ENCODE peak calls at places on chromosomes 7 and 10, in eight cellular contexts. U is WTC11, I is cardiac fibroblast, E is dorsolateral prefrontal cortex, S is endothelial cell of umbilical vein, J is PC-3, K is HCT116, Y is GM13977. Q is an unnamed sample.

GRCh38 chr10:53403688-53404087 is 631.1 kb upstream of the MBL2 start:
- DNase-seq in U (no peak), I (no peak), E (peak; percentile 79), S (peak; percentile 96), J (peak; percentile 37), K (no peak), Y (no peak), Q (no peak)

GRCh38 chr10:13560597-13560996 is 26.2 kb upstream of the PRPF18 start:
- DNase-seq in U (no peak), I (peak; percentile 12), E (no peak), S (no peak), J (peak; percentile 45), K (no peak), Y (no peak), Q (no peak)

GRCh38 chr7:156746891-156747290 is 106.3 kb downstream of the RNF32 start:
- DNase-seq in U (no peak), I (no peak), E (no peak), S (no peak), J (no peak), K (no peak), Y (no peak), Q (no peak)

GRCh38 chr7:80584778-80585177 is 53.7 kb upstream of the CD36 start:
- DNase-seq in U (no peak), I (peak; percentile 78), E (no peak), S (no peak), J (peak; percentile 16), K (no peak), Y (no peak), Q (no peak)

GRCh38 chr7:39979406-39980073 is 29.5 kb downstream of the CDK13 start:
- DNase-seq in U (no peak), I (no peak), E (no peak), S (no peak), J (no peak), K (no peak), Y (no peak), Q (no peak)

GRCh38 chr10:11874568-11875182 is 51.5 kb downstream of the PROSER2 start:
- DNase-seq in U (peak; percentile 63), I (peak; percentile 46), E (no peak), S (peak; percentile 14), J (peak; percentile 68), K (peak; percentile 53), Y (peak; percentile 83), Q (peak; percentile 68)

GRCh38 chr7:4809091-4809591 is 33.7 kb downstream of the AP5Z1 start:
- DNase-seq in U (no peak), I (peak; percentile 11), E (peak; percentile 27), S (no peak), J (no peak), K (no peak), Y (peak; percentile 67), Q (peak; percentile 83)

GRCh38 chr7:27899601-27900000 is 159.6 kb downstream of the TAX1BP1 start:
- DNase-seq in U (no peak), I (no peak), E (no peak), S (no peak), J (no peak), K (no peak), Y (no peak), Q (no peak)

GRCh38 chr10:16440396-16441105 is 3.7 kb downstream of the PTER start:
- DNase-seq in U (no peak), I (peak; percentile 22), E (no peak), S (no peak), J (peak; percentile 51), K (no peak), Y (no peak), Q (no peak)

GRCh38 chr7:70595741-70596574 is 536.0 kb upstream of the GALNT17 start:
- DNase-seq in U (peak; percentile 29), I (no peak), E (no peak), S (no peak), J (no peak), K (no peak), Y (peak; percentile 75), Q (no peak)

GRCh38 chr7:143381427-143382125 is 431 bp downstream of the ZYX start:
- DNase-seq in U (no peak), I (peak; percentile 84), E (peak; percentile 69), S (peak; percentile 68), J (peak; percentile 62), K (no peak), Y (peak; percentile 69), Q (peak; percentile 96)

GRCh38 chr10:101609481-101609880 is 21.4 kb downstream of the DPCD start:
- DNase-seq in U (no peak), I (peak; percentile 16), E (no peak), S (peak; percentile 24), J (no peak), K (no peak), Y (no peak), Q (no peak)

GRCh38 chr7:90713628-90714027 is 117.5 kb downstream of the CDK14 start:
- DNase-seq in U (no peak), I (no peak), E (no peak), S (no peak), J (no peak), K (no peak), Y (no peak), Q (no peak)

GRCh38 chr10:72375585-72375984 is 20.9 kb upstream of the DNAJB12 start:
- DNase-seq in U (peak; percentile 50), I (peak; percentile 24), E (peak; percentile 60), S (no peak), J (peak; percentile 7), K (no peak), Y (no peak), Q (no peak)

GRCh38 chr7:104627516-104627915 is 299.1 kb downstream of the LHFPL3 start:
- DNase-seq in U (peak; percentile 44), I (peak; percentile 46), E (no peak), S (peak; percentile 27), J (peak; percentile 49), K (no peak), Y (no peak), Q (no peak)

GRCh38 chr10:123027861-123028260 is 19.1 kb downstream of the ACADSB start:
- DNase-seq in U (no peak), I (peak; percentile 30), E (no peak), S (no peak), J (no peak), K (no peak), Y (no peak), Q (no peak)

GRCh38 chr7:1769286-1770200 is 99.5 kb downstream of the ELFN1 start:
- DNase-seq in U (no peak), I (no peak), E (no peak), S (no peak), J (no peak), K (no peak), Y (no peak), Q (no peak)

GRCh38 chr7:1770331-1770730 is 100.3 kb downstream of the ELFN1 start:
- DNase-seq in U (no peak), I (no peak), E (no peak), S (no peak), J (no peak), K (no peak), Y (no peak), Q (no peak)

GRCh38 chr7:1768835-1769234 is 98.8 kb downstream of the ELFN1 start:
- DNase-seq in U (peak; percentile 38), I (no peak), E (no peak), S (no peak), J (peak; percentile 25), K (peak; percentile 15), Y (no peak), Q (no peak)

GRCh38 chr7:1765336-1765735 is 95.3 kb downstream of the ELFN1 start:
- DNase-seq in U (no peak), I (no peak), E (no peak), S (no peak), J (no peak), K (no peak), Y (no peak), Q (no peak)

GRCh38 chr7:1767524-1767923 is 97.4 kb downstream of the ELFN1 start:
- DNase-seq in U (peak; percentile 61), I (no peak), E (no peak), S (no peak), J (no peak), K (peak; percentile 10), Y (no peak), Q (no peak)
- TF ChIP-seq CTCF in U (peak; percentile 38), I (no peak), E (no peak), S (no peak), J (no peak), K (no peak), Y (no peak), Q (peak; percentile 34)

GRCh38 chr7:94529516-94529915 is 19.9 kb downstream of the CASD1 start:
- DNase-seq in U (no peak), I (peak; percentile 52), E (no peak), S (no peak), J (no peak), K (no peak), Y (no peak), Q (no peak)
- TF ChIP-seq CTCF in U (no peak), I (no peak), E (no peak), S (no peak), J (no peak), K (no peak), Y (no peak), Q (no peak)

DNA sequence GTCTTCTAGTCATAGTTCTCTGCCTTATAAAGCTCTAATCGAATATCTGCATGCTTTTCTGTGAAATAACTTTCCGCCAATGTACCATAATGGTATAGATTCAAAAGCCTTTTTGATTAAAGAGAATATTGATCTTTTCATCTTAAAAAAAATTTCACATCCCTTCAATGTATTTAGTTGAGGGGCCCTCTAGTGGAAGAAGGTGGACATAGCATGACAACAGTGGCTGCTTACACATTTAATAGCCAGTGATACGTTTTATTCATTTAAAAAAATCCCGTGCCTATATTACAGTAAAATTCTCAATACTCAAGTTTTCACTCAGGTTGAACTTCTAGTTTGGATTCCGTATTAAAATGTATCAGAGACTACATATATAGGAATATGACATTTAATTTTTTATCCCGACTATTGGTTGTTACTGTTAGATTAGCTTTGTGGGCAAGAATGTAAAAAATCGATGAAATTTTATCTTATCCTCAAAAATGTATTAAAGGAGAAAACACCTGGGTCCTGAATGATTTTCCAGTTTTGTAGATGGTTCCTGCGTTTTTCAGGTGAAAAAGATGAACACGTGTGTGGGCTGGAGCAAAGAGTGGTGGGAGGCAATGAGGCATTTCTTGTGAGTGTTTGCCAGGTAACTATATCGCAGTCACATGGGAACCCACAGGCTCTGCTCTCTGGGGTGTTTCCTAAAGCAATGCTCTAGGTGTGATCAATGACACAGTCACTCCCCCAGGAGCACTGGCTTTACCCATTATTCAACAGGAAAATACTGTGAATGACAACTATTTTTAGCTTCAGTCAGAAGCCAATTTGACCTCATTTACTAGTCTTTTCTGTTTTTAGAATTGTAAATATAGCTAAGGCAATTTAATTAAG is 24.1 kb upstream of the PNLIP start:
- DNase-seq in U (peak; percentile 30), I (peak; percentile 62), E (peak; percentile 52), S (peak; percentile 32), J (peak; percentile 60), K (peak; percentile 62), Y (peak; percentile 55), Q (no peak)
- TF ChIP-seq CTCF in U (peak; percentile 82), I (peak; percentile 76), E (peak; percentile 80), S (peak; percentile 56), J (peak; percentile 75), K (peak; percentile 72), Y (peak; percentile 70), Q (peak; percentile 90)

DNA sequence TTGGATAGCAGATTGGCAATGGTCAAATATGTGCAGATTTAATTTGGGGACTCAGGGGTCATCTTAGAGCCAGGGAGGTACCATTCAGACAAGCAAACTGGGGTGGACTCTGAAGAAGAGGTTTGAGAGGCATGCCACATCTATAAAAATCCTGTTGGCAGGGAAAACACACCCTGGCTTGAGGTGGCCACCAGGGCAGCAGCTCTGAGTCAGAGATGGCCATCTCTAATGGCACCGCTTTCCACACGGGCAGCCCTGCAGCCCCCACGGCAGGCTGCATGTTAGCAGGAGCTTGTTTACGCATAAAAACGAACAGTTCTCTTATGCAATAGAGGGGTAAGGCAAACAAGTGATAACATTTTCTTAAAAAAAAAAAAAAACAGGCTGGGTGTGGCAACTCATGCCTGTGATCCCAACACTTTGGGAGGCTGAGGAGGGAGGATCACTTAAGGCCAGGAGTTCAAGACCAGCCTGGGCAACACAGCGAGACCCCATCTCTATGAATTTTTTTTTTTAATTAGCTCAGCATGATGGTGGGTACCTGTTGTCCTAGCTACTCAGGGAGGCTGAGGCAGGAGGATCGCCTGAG is 14.9 kb downstream of the DLG5 start:
- DNase-seq in U (no peak), I (peak; percentile 29), E (no peak), S (no peak), J (peak; percentile 96), K (no peak), Y (no peak), Q (no peak)
- TF ChIP-seq CTCF in U (no peak), I (no peak), E (no peak), S (no peak), J (peak; percentile 58), K (no peak), Y (no peak), Q (no peak)

Q was measured in chondrocyte.